ENCODE peak calls at places on chromosomes 1 and 21, in eight cellular contexts. S is H7; A is GM10248; U is NCI-H1417; M is kidney; G is ELR; R is stimulated activated naive CD8-positive, alpha-beta T cell treated with anti-CD3 and anti-CD28 coated beads, Interleukin-15, amount 100 ng/mL, for 72 hours; Z is NCI-H748 treated with DMSO at 0.1 percent for 48 hours. K is an unnamed sample.

GRCh38 chr1:167446946-167447345 is 71.4 kb downstream of the CD247 start:
- DNase-seq in S (no peak), Z (no peak), G (no peak), R (no peak), M (no peak), A (no peak), U (no peak), K (no peak)

GRCh38 chr1:27070390-27071048 is 57.9 kb upstream of the TENT5B start:
- DNase-seq in G (no peak), M (peak), R (no peak), Z (no peak), A (no peak), U (no peak), S (peak), K (no peak)

GRCh38 chr1:236868625-236869467 is 73.8 kb downstream of the MTR start:
- DNase-seq in U (no peak), Z (peak), S (peak), A (peak), M (no peak), R (peak), G (peak), K (peak)

GRCh38 chr1:151867785-151868403 is 14.4 kb upstream of the THEM5 start:
- DNase-seq in R (no peak), S (no peak), M (no peak), A (no peak), U (no peak), G (peak), Z (no peak), K (no peak)

GRCh38 chr1:246146811-246147210 is 360.3 kb downstream of the SMYD3 start:
- DNase-seq in M (no peak), S (no peak), R (no peak), Z (no peak), U (no peak), G (no peak), A (no peak), K (no peak)

GRCh38 chr21:26776320-26777021 is 68.7 kb downstream of the ADAMTS1 start:
- DNase-seq in U (no peak), R (no peak), G (peak), M (no peak), A (no peak), S (no peak), Z (no peak), K (no peak)

GRCh38 chr1:201597551-201598230 is 58.8 kb downstream of the NAV1 start:
- DNase-seq in R (no peak), U (peak), Z (no peak), M (peak), S (no peak), G (no peak), A (no peak), K (no peak)

GRCh38 chr1:166272851-166273250 is 106.0 kb upstream of the FAM78B start:
- DNase-seq in U (no peak), S (peak), R (no peak), M (no peak), Z (no peak), G (no peak), A (no peak), K (no peak)

GRCh38 chr1:88237026-88237425 is 447.0 kb upstream of the PKN2 start:
- DNase-seq in R (no peak), G (peak), A (no peak), S (no peak), M (no peak), Z (no peak), U (no peak), K (no peak)

GRCh38 chr1:61053712-61054608 is 28.4 kb upstream of the NFIA start:
- DNase-seq in Z (no peak), G (no peak), S (peak), R (no peak), A (peak), M (peak), U (no peak), K (no peak)

GRCh38 chr1:107076846-107077245 is 20.4 kb downstream of the PRMT6 start:
- DNase-seq in G (peak), Z (no peak), U (no peak), S (peak), M (no peak), A (no peak), R (no peak), K (no peak)

GRCh38 chr1:211092955-211093354 is 41.0 kb downstream of the KCNH1 start:
- DNase-seq in M (no peak), R (no peak), U (no peak), Z (no peak), A (no peak), G (no peak), S (no peak), K (no peak)

GRCh38 chr1:91732291-91732953 is 153.5 kb downstream of the TGFBR3 start:
- DNase-seq in G (peak), M (peak), R (no peak), S (no peak), A (peak), Z (no peak), U (no peak), K (peak)

GRCh38 chr1:192445849-192446489 is 129.2 kb downstream of the RGS21 start:
- DNase-seq in M (no peak), U (peak), G (peak), R (peak), Z (no peak), A (no peak), S (no peak), K (peak)

GRCh38 chr21:15687208-15687607 is 42.6 kb upstream of the USP25 start:
- DNase-seq in U (no peak), R (no peak), Z (no peak), S (no peak), M (no peak), G (peak), A (no peak), K (no peak)

GRCh38 chr1:105087496-105087895 is 1337.8 kb downstream of the AMY1C start:
- DNase-seq in M (no peak), S (no peak), A (no peak), G (peak), Z (peak), R (no peak), U (no peak), K (no peak)

K was measured in immature natural killer cell.